ENCODE peak calls at places on chromosomes 5 and 9, in five cellular contexts. One of them, this sample, is unnamed.

GRCh38 chr9:22645893-22646292 is 199.3 kb downstream of the DMRTA1 start:
- DNase-seq in PC-3: peak; percentile 45
- DNase-seq in ascending aorta: no peak
- DNase-seq in bronchial epithelial cell: peak; percentile 38
- DNase-seq in astrocyte: peak; percentile 35
- DNase-seq in this sample: no peak

GRCh38 chr5:133029321-133029720 is 3.0 kb upstream of the ZCCHC10 start:
- DNase-seq in PC-3: no peak
- DNase-seq in ascending aorta: no peak
- DNase-seq in bronchial epithelial cell: no peak
- DNase-seq in astrocyte: no peak
- DNase-seq in this sample: no peak

GRCh38 chr5:97694091-97694490 is 511.0 kb upstream of the RIOK2 start:
- DNase-seq in PC-3: no peak
- DNase-seq in ascending aorta: no peak
- DNase-seq in bronchial epithelial cell: no peak
- DNase-seq in astrocyte: no peak
- DNase-seq in this sample: no peak

GRCh38 chr5:58240286-58240685 is 219.6 kb downstream of the PLK2 start:
- DNase-seq in PC-3: peak; percentile 64
- DNase-seq in ascending aorta: no peak
- DNase-seq in bronchial epithelial cell: peak; percentile 86
- DNase-seq in astrocyte: peak; percentile 64
- DNase-seq in this sample: peak; percentile 23

GRCh38 chr5:108747111-108748009 is at the start of gene FER:
- DNase-seq in PC-3: peak; percentile 93
- DNase-seq in ascending aorta: no peak
- DNase-seq in bronchial epithelial cell: peak; percentile 98
- DNase-seq in astrocyte: peak; percentile 96
- DNase-seq in this sample: peak; percentile 68

GRCh38 chr9:96420468-96421219 is 2.5 kb upstream of the ZNF367 start:
- DNase-seq in PC-3: peak; percentile 95
- DNase-seq in ascending aorta: no peak
- DNase-seq in bronchial epithelial cell: peak; percentile 98
- DNase-seq in astrocyte: peak; percentile 96
- DNase-seq in this sample: peak; percentile 98

GRCh38 chr9:129624168-129624759 is 1.7 kb upstream of the NTMT1 start:
- DNase-seq in PC-3: peak; percentile 58
- DNase-seq in ascending aorta: no peak
- DNase-seq in bronchial epithelial cell: peak; percentile 45
- DNase-seq in astrocyte: peak; percentile 21
- DNase-seq in this sample: no peak

GRCh38 chr5:135008556-135008955 is 25.5 kb downstream of the PITX1 start:
- DNase-seq in PC-3: no peak
- DNase-seq in ascending aorta: no peak
- DNase-seq in bronchial epithelial cell: no peak
- DNase-seq in astrocyte: no peak
- DNase-seq in this sample: no peak

GRCh38 chr9:75624984-75625383 is 265.5 kb upstream of the PCSK5 start:
- DNase-seq in PC-3: no peak
- DNase-seq in ascending aorta: no peak
- DNase-seq in bronchial epithelial cell: no peak
- DNase-seq in astrocyte: no peak
- DNase-seq in this sample: no peak

GRCh38 chr9:129962889-129963703 is 79.9 kb downstream of the FNBP1 start:
- DNase-seq in PC-3: peak; percentile 45
- DNase-seq in ascending aorta: no peak
- DNase-seq in bronchial epithelial cell: peak; percentile 29
- DNase-seq in astrocyte: peak; percentile 36
- DNase-seq in this sample: no peak

GRCh38 chr5:95403996-95404395 is 12.8 kb downstream of the FAM81B start:
- DNase-seq in PC-3: peak; percentile 32
- DNase-seq in ascending aorta: no peak
- DNase-seq in bronchial epithelial cell: peak; percentile 32
- DNase-seq in astrocyte: peak; percentile 6
- DNase-seq in this sample: peak; percentile 9

DNA sequence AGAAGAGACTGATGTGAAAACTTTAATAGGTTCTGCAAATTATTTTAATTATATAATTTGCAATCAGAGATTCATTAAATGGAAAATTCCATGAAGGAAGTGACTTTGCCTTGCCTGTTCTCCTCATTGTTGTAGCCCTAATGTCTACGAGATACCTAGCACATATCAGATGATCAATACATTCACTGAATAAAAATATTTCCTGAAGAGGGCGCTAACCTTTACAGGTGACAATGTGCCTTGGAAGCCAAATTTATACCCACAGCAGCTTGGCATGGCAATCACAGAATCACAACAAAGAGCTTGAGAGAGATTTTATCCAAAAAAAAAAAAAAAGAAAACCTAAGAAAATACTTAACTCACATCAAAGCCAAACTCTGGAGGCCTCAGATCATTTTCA is 17.4 kb downstream of the HAUS6 start:
- DNase-seq in PC-3: peak; percentile 59
- DNase-seq in ascending aorta: no peak
- DNase-seq in bronchial epithelial cell: peak; percentile 46
- DNase-seq in astrocyte: no peak
- DNase-seq in this sample: no peak
- TF ChIP-seq CTCF in PC-3: peak; percentile 62
- TF ChIP-seq CTCF in ascending aorta: peak; percentile 26
- TF ChIP-seq CTCF in bronchial epithelial cell: peak; percentile 37
- TF ChIP-seq CTCF in astrocyte: peak; percentile 22
- TF ChIP-seq CTCF in this sample: peak; percentile 29

DNA sequence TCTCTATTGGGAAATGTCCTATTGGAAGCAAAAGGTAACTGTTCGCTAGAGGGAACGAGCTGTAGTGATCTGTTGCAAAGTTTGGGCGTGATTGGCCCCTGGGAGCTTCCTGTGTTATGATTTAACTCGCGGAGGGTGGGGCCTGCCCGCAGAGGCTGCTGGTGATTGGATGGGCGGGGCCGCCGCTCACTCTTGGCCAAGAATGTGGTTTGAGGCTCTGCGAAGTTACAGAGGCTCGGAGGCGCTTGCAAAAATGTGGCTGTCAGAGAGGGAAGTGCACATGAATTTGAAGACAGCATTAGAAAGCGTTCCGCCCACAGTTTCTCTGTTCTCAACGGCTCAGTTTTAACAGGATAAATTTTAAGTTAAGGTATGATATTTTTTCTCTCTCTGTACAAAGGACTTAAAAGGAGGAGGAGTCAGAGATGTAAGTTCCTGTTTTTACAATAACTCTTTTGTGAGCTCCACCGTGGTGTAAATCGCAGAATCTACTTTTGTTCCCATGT is 46.9 kb downstream of the CNTRL start:
- DNase-seq in PC-3: peak; percentile 91
- DNase-seq in ascending aorta: peak; percentile 95
- DNase-seq in bronchial epithelial cell: peak; percentile 93
- DNase-seq in astrocyte: peak; percentile 93
- DNase-seq in this sample: peak; percentile 91
- H3K4me3 ChIP-seq in PC-3: peak overlapping the region; percentile 72
- H3K4me3 ChIP-seq in ascending aorta: peak overlapping the region; percentile 42
- H3K4me3 ChIP-seq in bronchial epithelial cell: peak overlapping the region; percentile 47
- H3K4me3 ChIP-seq in astrocyte: peak overlapping the region; percentile 72
- H3K4me3 ChIP-seq in this sample: peak overlapping the region; percentile 51

GRCh38 chr9:135950135-135950682 is 11.0 kb downstream of the UBAC1 start:
- DNase-seq in PC-3: no peak
- DNase-seq in ascending aorta: no peak
- DNase-seq in bronchial epithelial cell: no peak
- DNase-seq in astrocyte: no peak
- DNase-seq in this sample: no peak
- H3K36me3 ChIP-seq in PC-3: no peaks in the 10 kb centered on the region
- H3K36me3 ChIP-seq in ascending aorta: peaks cover 72% of the 10 kb centered on the region
- H3K36me3 ChIP-seq in bronchial epithelial cell: peaks cover 21% of the 10 kb centered on the region
- H3K36me3 ChIP-seq in astrocyte: no peaks in the 10 kb centered on the region
- H3K36me3 ChIP-seq in this sample: peaks cover 3% of the 10 kb centered on the region

DNA sequence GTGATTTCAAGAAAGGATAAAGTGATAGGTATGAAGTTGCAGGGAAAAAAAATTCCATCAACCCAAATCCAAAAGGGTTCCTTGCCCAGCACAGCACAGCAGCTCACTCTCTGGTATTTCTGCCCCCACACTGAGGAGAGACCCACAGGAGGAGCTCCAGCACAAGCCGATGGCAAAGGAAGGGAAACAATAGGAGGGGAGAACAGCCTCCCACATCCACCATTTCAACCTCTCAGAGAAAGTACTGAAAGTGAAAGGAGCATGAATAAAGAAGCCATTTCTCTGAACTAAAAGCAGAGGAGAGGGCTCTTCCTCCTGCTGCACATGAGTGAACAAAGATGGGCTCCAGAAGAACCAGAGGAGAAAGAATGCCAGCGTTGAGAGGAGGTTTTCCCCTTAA is 54.9 kb upstream of the ZSWIM6 start:
- DNase-seq in PC-3: no peak
- DNase-seq in ascending aorta: no peak
- DNase-seq in bronchial epithelial cell: no peak
- DNase-seq in astrocyte: peak; percentile 49
- DNase-seq in this sample: no peak
- TF ChIP-seq CTCF in PC-3: no peak
- TF ChIP-seq CTCF in ascending aorta: peak; percentile 52
- TF ChIP-seq CTCF in bronchial epithelial cell: no peak
- TF ChIP-seq CTCF in astrocyte: peak; percentile 10
- TF ChIP-seq CTCF in this sample: peak; percentile 44